ENCODE peak calls at places on chromosomes 2 and 18, in six cellular contexts. C, J, V, D, A and K are unnamed samples.

GRCh38 chr2:209463226-209463625 is 39.4 kb downstream of the MAP2 start:
- DNase-seq in D (no peak), J (no peak), A (no peak), V (no peak), C (no peak), K (no peak)

GRCh38 chr18:23529597-23529996 is 26.3 kb downstream of the RMC1 start:
- DNase-seq in A (no peak), C (no peak), D (peak; percentile 47), J (no peak), V (no peak), K (no peak)

GRCh38 chr2:129479892-129480291 is 499.6 kb upstream of the RAB6C start:
- DNase-seq in A (no peak), D (no peak), V (no peak), J (no peak), C (no peak), K (no peak)

GRCh38 chr2:9405636-9406035 is 17.7 kb downstream of the ITGB1BP1 start:
- DNase-seq in C (no peak), D (no peak), A (no peak), J (no peak), V (no peak), K (no peak)

GRCh38 chr2:226800941-226801784 is 1.5 kb upstream of the IRS1 start:
- DNase-seq in A (no peak), J (peak; percentile 92), C (peak; percentile 91), D (peak; percentile 87), V (peak; percentile 88), K (no peak)

GRCh38 chr2:47007221-47007825 is 91.7 kb upstream of the MCFD2 start:
- DNase-seq in J (no peak), C (no peak), D (no peak), A (no peak), V (no peak), K (no peak)

GRCh38 chr2:9234680-9235387 is 28.2 kb downstream of the ASAP2 start:
- DNase-seq in C (no peak), D (peak; percentile 89), J (peak; percentile 87), A (peak; percentile 42), V (no peak), K (no peak)

GRCh38 chr2:113407446-113408099 is 29.9 kb upstream of the ZNG1B start:
- DNase-seq in A (no peak), J (no peak), D (peak; percentile 16), V (no peak), C (no peak), K (no peak)

GRCh38 chr2:229865033-229865432 is 56.8 kb downstream of the TRIP12 start:
- DNase-seq in D (no peak), C (no peak), A (no peak), J (no peak), V (no peak), K (no peak)

GRCh38 chr18:68438983-68439382 is 275.9 kb downstream of the TMX3 start:
- DNase-seq in V (no peak), A (peak; percentile 72), D (no peak), C (no peak), J (no peak), K (no peak)

GRCh38 chr2:178825183-178825582 is 18.0 kb upstream of the TTN start:
- DNase-seq in C (no peak), A (peak; percentile 4), J (no peak), V (no peak), D (peak; percentile 70), K (no peak)

GRCh38 chr18:46054956-46055831 is 16.9 kb downstream of the PSTPIP2 start:
- DNase-seq in V (no peak), D (no peak), A (no peak), J (no peak), C (no peak), K (peak; percentile 23)

GRCh38 chr2:65549262-65550036 is 117.0 kb upstream of the SPRED2 start:
- DNase-seq in D (no peak), A (no peak), J (peak; percentile 37), C (no peak), V (no peak), K (no peak)

GRCh38 chr2:68292108-68292710 is 27.5 kb downstream of the CNRIP1 start:
- DNase-seq in D (no peak), V (no peak), A (no peak), J (peak; percentile 39), C (no peak), K (no peak)

GRCh38 chr2:161116463-161116960 is 43.7 kb upstream of the TANK start:
- DNase-seq in A (no peak), D (no peak), C (no peak), J (no peak), V (no peak), K (no peak)

GRCh38 chr2:11254100-11254536 is 90.3 kb downstream of the ROCK2 start:
- DNase-seq in V (no peak), A (no peak), C (no peak), J (no peak), D (no peak), K (no peak)

GRCh38 chr2:168432565-168433186 is 23.4 kb upstream of the CERS6 start:
- DNase-seq in J (no peak), D (no peak), C (no peak), A (no peak), V (no peak), K (no peak)

GRCh38 chr2:72367530-72368225 is 220.0 kb upstream of the CYP26B1 start:
- DNase-seq in D (peak; percentile 75), J (no peak), V (peak; percentile 50), A (peak; percentile 89), C (no peak), K (no peak)

GRCh38 chr2:23564618-23564967 is 179.6 kb downstream of the KLHL29 start:
- DNase-seq in J (peak; percentile 51), A (no peak), D (peak; percentile 43), C (no peak), V (no peak), K (no peak)

GRCh38 chr2:169384816-169385215 is 22.5 kb upstream of the LRP2 start:
- DNase-seq in J (no peak), A (no peak), C (no peak), D (no peak), V (no peak), K (no peak)

GRCh38 chr2:180191352-180192124 is 184.4 kb upstream of the CWC22 start:
- DNase-seq in A (no peak), J (no peak), D (peak; percentile 13), C (no peak), V (no peak), K (no peak)

GRCh38 chr2:133241231-133241575 is 327.1 kb downstream of the NCKAP5 start:
- DNase-seq in J (no peak), A (peak; percentile 47), D (peak; percentile 41), C (no peak), V (no peak), K (no peak)

GRCh38 chr2:36458106-36458505 is 102.5 kb downstream of the CRIM1 start:
- DNase-seq in C (no peak), J (no peak), D (no peak), A (no peak), V (no peak), K (no peak)

GRCh38 chr18:12276736-12277554 is 22.8 kb downstream of the CIDEA start:
- DNase-seq in A (no peak), C (no peak), J (no peak), D (no peak), V (no peak), K (no peak)
- TF ChIP-seq CTCF in A (no peak), C (no peak), J (no peak), D (no peak), V (no peak), K (no peak)

GRCh38 chr18:26832302-26832701 is 33.2 kb downstream of the AQP4 start:
- DNase-seq in D (no peak), C (no peak), A (no peak), J (no peak), V (no peak), K (no peak)

DNA sequence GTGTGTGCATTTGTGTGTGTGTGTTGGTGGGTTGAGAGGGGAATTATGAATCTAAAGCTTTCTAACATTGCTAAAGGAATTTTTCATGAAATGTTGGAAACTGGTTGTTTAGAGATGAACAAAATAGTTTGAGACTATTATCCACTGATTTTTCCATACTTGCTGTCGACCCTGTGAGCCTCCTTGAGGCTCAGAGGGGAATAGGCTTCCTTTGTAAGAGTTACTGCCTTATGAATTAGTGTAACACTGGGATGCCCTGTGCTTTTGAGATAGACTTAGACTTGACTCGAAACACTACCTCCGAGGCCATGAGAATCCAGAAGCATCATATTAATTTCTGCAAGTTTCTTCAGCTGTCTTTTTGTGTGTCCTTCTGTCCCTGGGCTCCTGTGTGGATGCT is 37.9 kb downstream of the AQP4 start:
- DNase-seq in C (no peak), A (no peak), D (no peak), V (no peak), J (no peak), K (no peak)
- TF ChIP-seq CTCF in C (no peak), A (no peak), D (no peak), V (no peak), J (no peak), K (no peak)

DNA sequence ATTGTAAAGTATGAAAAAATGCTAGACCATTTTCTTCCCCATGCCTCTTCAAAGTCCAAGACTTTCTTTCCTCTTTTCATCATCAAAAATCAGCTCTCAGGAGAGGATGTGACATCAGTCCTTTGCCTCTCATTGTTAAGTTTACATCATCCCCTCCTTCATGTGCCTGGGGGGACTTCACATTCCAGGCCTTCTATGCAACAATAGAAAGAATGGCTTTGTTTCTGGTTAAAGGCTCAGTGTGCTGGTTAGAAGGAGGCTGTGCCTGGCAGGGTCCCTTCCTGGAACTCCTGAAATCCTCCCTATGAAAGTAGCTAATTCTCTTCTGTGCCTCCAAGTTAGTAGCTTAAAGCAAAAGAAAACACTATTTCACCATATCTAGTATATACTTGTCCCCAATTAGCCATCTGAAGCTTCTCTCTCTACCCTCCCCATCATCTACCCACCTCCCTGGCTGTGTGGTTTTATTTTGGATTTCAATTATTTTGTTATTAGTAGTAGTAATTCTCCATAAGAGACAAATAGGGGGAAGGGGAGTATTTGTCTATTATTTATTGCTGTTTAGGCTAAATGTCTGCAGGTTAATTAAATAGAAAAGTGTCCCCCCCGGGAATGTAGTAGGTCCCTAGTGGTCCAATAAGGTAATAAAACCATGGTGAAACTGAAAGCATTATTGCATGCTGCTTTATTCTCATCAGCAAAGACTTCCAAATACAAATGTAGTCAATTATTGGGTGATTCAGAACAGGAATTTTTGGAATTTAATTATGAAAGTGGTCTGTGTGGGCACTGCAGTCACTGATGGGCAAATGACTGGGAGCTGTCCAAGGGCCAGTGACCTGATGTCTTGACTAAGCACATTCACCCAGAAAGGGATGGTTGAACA is 69.0 kb downstream of the CPO start:
- DNase-seq in C (no peak), A (no peak), D (peak; percentile 17), V (no peak), J (peak; percentile 22), K (no peak)
- TF ChIP-seq CTCF in C (peak; percentile 37), A (no peak), D (peak; percentile 4), V (no peak), J (peak; percentile 44), K (no peak)

DNA sequence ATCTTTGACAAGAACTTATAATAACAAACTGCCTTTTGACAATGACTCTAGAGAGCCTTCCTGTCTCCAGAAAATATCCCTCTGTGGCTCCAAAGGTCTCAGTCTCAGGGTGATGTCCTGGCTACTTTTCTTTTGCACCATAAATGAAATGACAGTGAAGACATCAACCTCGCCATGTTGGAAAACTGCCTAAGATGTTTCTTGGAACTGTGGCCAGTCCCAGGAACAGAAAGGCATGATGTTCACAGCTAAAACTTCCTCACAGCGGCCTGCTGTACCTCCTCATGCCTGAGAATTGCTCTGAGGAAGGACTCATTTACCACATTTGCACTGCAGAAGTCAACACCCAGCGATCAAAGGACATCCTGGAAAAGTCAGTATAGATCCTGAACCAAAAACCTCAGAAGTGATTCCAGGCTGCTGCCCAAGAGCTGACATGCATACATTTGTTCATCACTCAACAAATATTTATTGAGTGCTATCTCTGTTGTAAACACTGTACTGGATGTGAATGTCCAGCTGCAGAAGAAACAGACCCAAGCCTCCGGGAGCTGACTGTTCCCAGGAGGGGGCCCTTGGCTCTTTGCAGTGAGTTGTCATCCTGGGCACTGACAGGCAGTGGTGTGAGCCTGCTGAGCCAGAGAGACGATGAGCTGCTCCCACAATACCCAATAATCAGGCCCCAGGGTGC is 64.3 kb upstream of the ACSL3 start:
- DNase-seq in C (no peak), J (no peak), V (peak; percentile 61), A (no peak), D (peak; percentile 25), K (no peak)
- TF ChIP-seq CTCF in C (no peak), J (no peak), V (no peak), A (no peak), D (no peak), K (no peak)